ENCODE peak calls at places on chromosomes 4 and X, in four cellular contexts. Z, V, T and I are unnamed samples.

GRCh38 chr4:174505892-174506291 is 16.4 kb downstream of the HPGD start:
- DNase-seq in V (no peak), Z (no peak), T (no peak), I (no peak)

GRCh38 chr4:151117371-151117962 is 18.0 kb downstream of the RPS3A start:
- DNase-seq in Z (peak; percentile 33), V (peak; percentile 64), T (no peak), I (peak; percentile 35)

GRCh38 chr4:3295837-3296624 is 3.2 kb downstream of the RGS12 start:
- DNase-seq in V (no peak), Z (no peak), T (no peak), I (no peak)

GRCh38 chr4:123995939-123996338 is 599.3 kb downstream of the SPRY1 start:
- DNase-seq in T (no peak), V (peak; percentile 55), Z (no peak), I (no peak)

GRCh38 chrX:114626323-114626722 is 42.4 kb downstream of the HTR2C start:
- DNase-seq in Z (no peak), T (no peak), V (no peak), I (no peak)

GRCh38 chrX:30702736-30703135 is 49.5 kb downstream of the GK start:
- DNase-seq in V (no peak), Z (no peak), T (no peak), I (no peak)

GRCh38 chr4:156705291-156705690 is 266.3 kb downstream of the PDGFC start:
- DNase-seq in Z (no peak), T (no peak), V (no peak), I (no peak)

GRCh38 chrX:19990225-19990518 is 689 bp downstream of the BCLAF3 start:
- DNase-seq in Z (no peak), T (no peak), V (no peak), I (no peak)

GRCh38 chrX:150255441-150256296 is 107.4 kb upstream of the MAMLD1 start:
- DNase-seq in T (no peak), V (no peak), Z (no peak), I (no peak)

GRCh38 chr4:24642941-24643628 is 58.7 kb upstream of the DHX15 start:
- DNase-seq in T (no peak), Z (no peak), V (peak; percentile 87), I (no peak)

GRCh38 chrX:77275392-77275791 is 171.8 kb upstream of the FGF16 start:
- DNase-seq in T (no peak), V (no peak), Z (no peak), I (no peak)

GRCh38 chr4:90456891-90457290 is 329.7 kb downstream of the CCSER1 start:
- DNase-seq in Z (no peak), V (no peak), T (no peak), I (no peak)

GRCh38 chr4:173524218-173525117 is 5.6 kb downstream of the HAND2 start:
- DNase-seq in V (no peak), Z (no peak), T (no peak), I (no peak)

GRCh38 chr4:7418131-7418943 is 16.4 kb downstream of the PSAPL1 start:
- DNase-seq in V (no peak), T (no peak), Z (no peak), I (no peak)

GRCh38 chr4:148445071-148445902 is 3.1 kb upstream of the NR3C2 start:
- DNase-seq in V (peak; percentile 55), Z (peak; percentile 7), T (no peak), I (no peak)

GRCh38 chr4:154908168-154908567 is 127.1 kb downstream of the RBM46 start:
- DNase-seq in V (peak; percentile 58), T (no peak), Z (no peak), I (no peak)

GRCh38 chr4:183987529-183987946 is 82.4 kb downstream of the STOX2 start:
- DNase-seq in Z (no peak), V (no peak), T (no peak), I (no peak)

GRCh38 chr4:185309770-185310169 is 86.0 kb downstream of the LRP2BP start:
- DNase-seq in Z (no peak), T (no peak), V (no peak), I (no peak)

GRCh38 chr4:121155893-121156292 is 8.2 kb downstream of the TNIP3 start:
- DNase-seq in T (no peak), V (peak; percentile 62), Z (no peak), I (no peak)

GRCh38 chrX:136754641-136755040 is 26.1 kb downstream of the ARHGEF6 start:
- DNase-seq in T (no peak), V (no peak), Z (peak; percentile 43), I (no peak)

GRCh38 chr4:57061395-57061794 is 48.8 kb downstream of the IGFBP7 start:
- DNase-seq in Z (no peak), T (no peak), V (no peak), I (no peak)

GRCh38 chr4:137307806-137308205 is 224.5 kb downstream of the PCDH18 start:
- DNase-seq in T (no peak), V (no peak), Z (no peak), I (no peak)

GRCh38 chr4:108512615-108513505 is 107.5 kb upstream of the RPL34 start:
- DNase-seq in V (no peak), Z (peak; percentile 42), T (no peak), I (no peak)

GRCh38 chr4:168831919-168832745 is 177.9 kb downstream of the CBR4 start:
- DNase-seq in V (peak; percentile 85), Z (peak; percentile 54), T (no peak), I (peak; percentile 39)

GRCh38 chr4:40409835-40410234 is 74.7 kb downstream of the CHRNA9 start:
- DNase-seq in V (no peak), Z (no peak), T (no peak), I (no peak)

GRCh38 chr4:118821590-118822293 is 14.2 kb downstream of the SEC24D start:
- DNase-seq in Z (no peak), V (no peak), T (no peak), I (no peak)